ENCODE peak calls at places on chromosomes 11 and 22, in eight cellular contexts. L is transverse colon, U is right lobe of liver, M is psoas muscle, R is cardiac muscle cell, Y is OCI-LY7, W is ovary, Q is heart left ventricle. V is an unnamed sample.

GRCh38 chr11:82978422-82979099 is 77.0 kb downstream of the DDIAS start:
- DNase-seq in M (no peak), R (peak; percentile 32), Y (no peak), U (no peak), Q (no peak), L (no peak), W (no peak), V (no peak)

GRCh38 chr11:69775163-69775755 is at the start of gene FGF4:
- DNase-seq in L (no peak), U (no peak), W (no peak), Y (no peak), M (no peak), R (no peak), Q (no peak), V (no peak)

GRCh38 chr11:75969626-75970308 is 154.8 kb downstream of the UVRAG start:
- DNase-seq in R (peak; percentile 6), U (no peak), L (no peak), W (no peak), Y (no peak), Q (no peak), M (no peak), V (no peak)

GRCh38 chr11:12787847-12788246 is 113.6 kb downstream of the TEAD1 start:
- DNase-seq in U (no peak), W (no peak), L (no peak), R (peak; percentile 73), Y (no peak), M (no peak), Q (no peak), V (no peak)

GRCh38 chr11:9219572-9219971 is 45.6 kb downstream of the DENND5A start:
- DNase-seq in W (peak; percentile 24), R (peak; percentile 94), U (no peak), M (no peak), Y (no peak), L (no peak), Q (no peak), V (no peak)

GRCh38 chr11:84830372-84830771 is 796.8 kb downstream of the DLG2 start:
- DNase-seq in R (no peak), Q (no peak), L (no peak), W (no peak), Y (no peak), M (no peak), U (no peak), V (no peak)

GRCh38 chr22:43289976-43290663 is 53.1 kb downstream of the SCUBE1 start:
- DNase-seq in U (no peak), R (peak; percentile 53), W (peak; percentile 68), M (peak; percentile 76), L (no peak), Q (peak; percentile 71), Y (no peak), V (no peak)

GRCh38 chr11:126105748-126106080 is 43.0 kb upstream of the CDON start:
- DNase-seq in R (no peak), L (no peak), Y (no peak), W (no peak), M (no peak), U (no peak), Q (no peak), V (no peak)

GRCh38 chr11:86244063-86244521 is 461 bp upstream of the EED start:
- DNase-seq in Q (peak; percentile 92), M (peak; percentile 92), R (no peak), Y (peak; percentile 92), W (peak; percentile 88), U (peak; percentile 88), L (peak; percentile 91), V (peak; percentile 89)

GRCh38 chr11:9397746-9398680 is 13.6 kb downstream of the IPO7 start:
- DNase-seq in W (no peak), U (no peak), M (no peak), Q (no peak), R (no peak), L (no peak), Y (no peak), V (no peak)

GRCh38 chr22:37802310-37803194 is 5.2 kb upstream of the GCAT start:
- DNase-seq in L (peak; percentile 73), Q (peak; percentile 80), M (peak; percentile 78), R (peak; percentile 61), Y (no peak), W (peak; percentile 67), U (peak; percentile 75), V (no peak)

GRCh38 chr22:27662359-27663030 is 139.1 kb downstream of the MN1 start:
- DNase-seq in Y (no peak), R (peak; percentile 80), M (peak; percentile 87), U (no peak), W (peak; percentile 71), L (no peak), Q (peak; percentile 87), V (no peak)

GRCh38 chr11:10134975-10135481 is 159.0 kb downstream of the SBF2 start:
- DNase-seq in R (no peak), W (no peak), Q (no peak), U (no peak), Y (no peak), M (no peak), L (no peak), V (no peak)

GRCh38 chr11:28981331-28981865 is 873.2 kb downstream of the METTL15 start:
- DNase-seq in Q (no peak), W (no peak), Y (no peak), R (peak; percentile 48), M (no peak), U (no peak), L (no peak), V (no peak)

GRCh38 chr11:104524276-104524675 is 360.3 kb upstream of the PDGFD start:
- DNase-seq in L (no peak), U (no peak), Q (no peak), W (no peak), R (no peak), M (no peak), Y (no peak), V (no peak)

GRCh38 chr11:120929090-120929489 is 94.8 kb upstream of the TBCEL start:
- DNase-seq in W (no peak), M (no peak), Q (no peak), U (no peak), Y (no peak), R (no peak), L (no peak), V (no peak)

GRCh38 chr11:120932305-120932905 is 91.5 kb upstream of the TBCEL start:
- DNase-seq in Q (no peak), W (no peak), M (no peak), U (no peak), Y (no peak), L (no peak), R (no peak), V (no peak)

GRCh38 chr11:120928506-120929062 is 95.3 kb upstream of the TBCEL start:
- DNase-seq in U (no peak), M (no peak), R (no peak), W (no peak), Q (no peak), L (no peak), Y (peak; percentile 19), V (no peak)

GRCh38 chr11:120929664-120930154 is 94.2 kb upstream of the TBCEL start:
- DNase-seq in Y (peak; percentile 73), U (no peak), R (peak; percentile 68), Q (no peak), W (no peak), M (no peak), L (peak; percentile 41), V (peak; percentile 40)

DNA sequence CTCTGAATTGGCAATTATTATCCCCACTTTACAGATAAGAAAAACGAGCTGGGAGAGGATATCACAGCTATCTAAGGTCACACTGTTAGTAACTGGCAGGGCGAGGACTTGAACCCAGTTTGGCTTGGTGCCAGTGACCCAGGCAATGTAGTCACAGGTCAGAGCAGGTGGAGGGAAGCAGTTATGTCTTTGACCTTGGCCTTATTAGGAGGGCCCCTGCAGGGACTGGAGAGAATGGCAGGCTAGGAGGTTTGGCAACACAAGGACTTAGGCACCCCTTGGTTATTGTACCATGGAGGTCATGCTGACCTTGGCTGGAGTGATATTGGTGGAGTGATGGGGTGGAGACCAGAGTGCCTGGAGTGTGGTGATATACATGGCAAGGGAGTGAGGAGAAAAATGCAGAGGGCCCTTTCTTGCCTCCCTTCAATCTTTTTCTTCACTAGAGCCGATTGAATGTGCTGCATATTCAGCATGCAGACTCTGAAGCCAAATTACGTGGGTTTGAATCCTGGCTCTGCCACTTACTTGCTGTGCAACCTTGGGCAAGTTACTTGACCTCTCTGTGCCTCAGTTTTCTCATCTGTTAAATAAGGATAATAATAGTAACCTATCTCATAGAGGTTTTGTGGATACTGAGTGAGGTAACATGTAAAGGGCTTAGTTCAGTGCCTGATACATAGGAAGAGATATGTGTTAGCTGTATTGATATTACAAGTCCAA is 92.7 kb upstream of the TBCEL start:
- DNase-seq in Q (no peak), Y (peak; percentile 39), M (no peak), R (no peak), W (no peak), U (no peak), L (no peak), V (no peak)
- TF ChIP-seq CTCF in Q (no peak), Y (peak; percentile 51), M (no peak), R (no peak), W (no peak), U (no peak), L (no peak), V (peak; percentile 43)

GRCh38 chr11:88288560-88288959 is 49.0 kb downstream of the CTSC start:
- DNase-seq in W (no peak), R (no peak), Q (no peak), U (no peak), M (no peak), L (no peak), Y (no peak), V (no peak)
- H3K4me3 ChIP-seq in W (no peak overlapping the region), R (no peak overlapping the region), Q (no peak overlapping the region), U (no peak overlapping the region), M (no peak overlapping the region), L (no peak overlapping the region), Y (no peak overlapping the region), V (no peak overlapping the region)

GRCh38 chr11:2534131-2534956 is 89.5 kb downstream of the KCNQ1 start:
- DNase-seq in U (peak; percentile 52), W (peak; percentile 17), M (peak; percentile 56), R (no peak), Y (no peak), L (peak; percentile 7), Q (peak; percentile 65), V (no peak)
- H3K36me3 ChIP-seq in U (no peaks in the 10 kb centered on the region), W (no peaks in the 10 kb centered on the region), M (no peaks in the 10 kb centered on the region), R (no peaks in the 10 kb centered on the region), Y (no peaks in the 10 kb centered on the region), L (no peaks in the 10 kb centered on the region), Q (no peaks in the 10 kb centered on the region), V (no peaks in the 10 kb centered on the region)

GRCh38 chr11:64659417-64660144 is 63.4 kb downstream of the NRXN2 start:
- DNase-seq in Q (no peak), M (peak; percentile 45), R (peak; percentile 26), U (peak; percentile 71), L (no peak), Y (no peak), W (no peak), V (no peak)
- TF ChIP-seq CTCF in Q (no peak), M (no peak), R (no peak), U (no peak), L (no peak), Y (no peak), W (no peak), V (no peak)

V was measured in GM06990.